ENCODE peak calls at places on chromosomes 2 and 18, in eight cellular contexts. W is neuronal stem cell, H is OCI-LY7, Y is MM.1S, L is IMR-90, I is PC-3, V is K562, Q is hepatocyte. U is an unnamed sample.

GRCh38 chr18:57430166-57430958 is 4.8 kb upstream of the ONECUT2 start:
- DNase-seq in W (peak; percentile 37), H (no peak), Y (no peak), L (no peak), I (no peak), V (no peak), Q (no peak), U (no peak)

GRCh38 chr2:18046558-18046957 is 168.1 kb downstream of the KCNS3 start:
- DNase-seq in W (no peak), H (no peak), Y (no peak), L (peak; percentile 38), I (peak; percentile 70), V (no peak), Q (no peak), U (peak; percentile 87)

GRCh38 chr2:75221872-75222271 is 22.6 kb upstream of the TACR1 start:
- DNase-seq in W (no peak), H (no peak), Y (no peak), L (peak; percentile 89), I (peak; percentile 62), V (no peak), Q (no peak), U (peak; percentile 76)

GRCh38 chr18:29271496-29271895 is 1094.6 kb upstream of the CDH2 start:
- DNase-seq in W (no peak), H (no peak), Y (no peak), L (peak; percentile 43), I (peak; percentile 29), V (no peak), Q (no peak), U (peak; percentile 46)

GRCh38 chr2:117785740-117786139 is 28.8 kb upstream of the DDX18 start:
- DNase-seq in W (peak; percentile 45), H (peak; percentile 73), Y (peak; percentile 70), L (peak; percentile 37), I (peak; percentile 68), V (peak; percentile 43), Q (peak; percentile 81), U (peak; percentile 16)

GRCh38 chr2:134537121-134537520 is 181.7 kb downstream of the TMEM163 start:
- DNase-seq in W (no peak), H (no peak), Y (no peak), L (no peak), I (no peak), V (no peak), Q (no peak), U (no peak)

GRCh38 chr2:118061135-118061955 is 26.9 kb upstream of the INSIG2 start:
- DNase-seq in W (peak; percentile 38), H (peak; percentile 78), Y (peak; percentile 21), L (peak; percentile 12), I (peak; percentile 78), V (no peak), Q (no peak), U (peak; percentile 50)

GRCh38 chr18:55353806-55354205 is 234.2 kb downstream of the TCF4 start:
- DNase-seq in W (no peak), H (no peak), Y (peak; percentile 27), L (no peak), I (no peak), V (no peak), Q (no peak), U (peak; percentile 48)

GRCh38 chr18:44198296-44199284 is 482.1 kb upstream of the SETBP1 start:
- DNase-seq in W (no peak), H (no peak), Y (no peak), L (no peak), I (no peak), V (no peak), Q (peak; percentile 16), U (no peak)

GRCh38 chr2:112159454-112159921 is 21.3 kb downstream of the FBLN7 start:
- DNase-seq in W (no peak), H (peak; percentile 94), Y (no peak), L (no peak), I (no peak), V (no peak), Q (no peak), U (no peak)

GRCh38 chr2:44957656-44958327 is 16.3 kb downstream of the SIX3 start:
- DNase-seq in W (no peak), H (no peak), Y (no peak), L (no peak), I (no peak), V (no peak), Q (no peak), U (no peak)

GRCh38 chr2:75309596-75310290 is 110.4 kb upstream of the TACR1 start:
- DNase-seq in W (no peak), H (no peak), Y (no peak), L (peak; percentile 42), I (peak; percentile 64), V (no peak), Q (no peak), U (peak; percentile 28)

GRCh38 chr2:217555075-217555876 is 447.5 kb downstream of the TNS1 start:
- DNase-seq in W (no peak), H (no peak), Y (no peak), L (no peak), I (no peak), V (no peak), Q (no peak), U (no peak)

GRCh38 chr2:179268277-179268935 is 3.8 kb upstream of the SESTD1 start:
- DNase-seq in W (no peak), H (no peak), Y (no peak), L (peak; percentile 49), I (peak; percentile 96), V (no peak), Q (no peak), U (peak; percentile 6)

GRCh38 chr2:29073913-29074312 is 410 bp downstream of the PCARE start:
- DNase-seq in W (no peak), H (no peak), Y (no peak), L (no peak), I (no peak), V (no peak), Q (no peak), U (no peak)

GRCh38 chr2:127155901-127156300 is 48.9 kb upstream of the BIN1 start:
- DNase-seq in W (no peak), H (no peak), Y (no peak), L (peak; percentile 26), I (no peak), V (no peak), Q (no peak), U (peak; percentile 35)

GRCh38 chr2:195700480-195700879 is 43.5 kb downstream of the SLC39A10 start:
- DNase-seq in W (no peak), H (no peak), Y (no peak), L (no peak), I (no peak), V (no peak), Q (no peak), U (no peak)

GRCh38 chr18:34159691-34160185 is 65.0 kb downstream of the NOL4 start:
- DNase-seq in W (no peak), H (no peak), Y (no peak), L (no peak), I (no peak), V (no peak), Q (no peak), U (no peak)
- H3K4me3 ChIP-seq in W (peak overlapping the region; percentile 48), H (no peak overlapping the region), Y (no peak overlapping the region), L (no peak overlapping the region), I (no peak overlapping the region), V (no peak overlapping the region), Q (no peak overlapping the region), U (peak overlapping the region; percentile 64)

GRCh38 chr2:95267458-95268207 is 6.6 kb upstream of the PROM2 start:
- DNase-seq in W (peak; percentile 12), H (no peak), Y (no peak), L (peak; percentile 12), I (peak; percentile 24), V (no peak), Q (no peak), U (peak; percentile 16)
- H2AFZ ChIP-seq in W (no peak overlapping the region), H (no peak overlapping the region), Y (no peak overlapping the region), L (no peak overlapping the region), I (no peak overlapping the region), V (no peak overlapping the region), Q (no peak overlapping the region), U (no peak overlapping the region)

GRCh38 chr2:151682459-151683003 is 51.7 kb downstream of the NEB start:
- DNase-seq in W (no peak), H (no peak), Y (no peak), L (no peak), I (no peak), V (no peak), Q (no peak), U (no peak)

DNA sequence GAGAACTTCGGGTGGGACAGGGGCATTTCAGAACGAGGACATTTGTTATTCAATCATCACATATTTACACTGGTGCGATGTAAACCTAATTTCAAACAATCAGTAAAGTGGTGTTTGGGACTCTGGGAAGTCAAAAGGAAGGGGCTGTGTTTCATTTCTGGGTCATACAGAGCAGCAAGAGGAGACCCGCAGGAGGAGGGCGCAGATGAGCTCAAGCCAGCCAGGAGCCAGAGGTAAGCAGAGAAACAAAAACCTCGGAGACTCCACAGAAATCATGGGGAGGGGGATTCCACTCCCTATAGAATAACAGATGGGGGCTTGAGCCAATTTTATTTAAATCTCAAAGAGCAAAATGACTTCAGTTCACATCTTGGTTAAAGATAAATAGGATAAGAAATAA is 55.4 kb downstream of the NEB start:
- DNase-seq in W (no peak), H (no peak), Y (no peak), L (no peak), I (no peak), V (no peak), Q (no peak), U (no peak)
- H3K4me3 ChIP-seq in W (no peak overlapping the region), H (no peak overlapping the region), Y (no peak overlapping the region), L (no peak overlapping the region), I (no peak overlapping the region), V (no peak overlapping the region), Q (no peak overlapping the region), U (no peak overlapping the region)

DNA sequence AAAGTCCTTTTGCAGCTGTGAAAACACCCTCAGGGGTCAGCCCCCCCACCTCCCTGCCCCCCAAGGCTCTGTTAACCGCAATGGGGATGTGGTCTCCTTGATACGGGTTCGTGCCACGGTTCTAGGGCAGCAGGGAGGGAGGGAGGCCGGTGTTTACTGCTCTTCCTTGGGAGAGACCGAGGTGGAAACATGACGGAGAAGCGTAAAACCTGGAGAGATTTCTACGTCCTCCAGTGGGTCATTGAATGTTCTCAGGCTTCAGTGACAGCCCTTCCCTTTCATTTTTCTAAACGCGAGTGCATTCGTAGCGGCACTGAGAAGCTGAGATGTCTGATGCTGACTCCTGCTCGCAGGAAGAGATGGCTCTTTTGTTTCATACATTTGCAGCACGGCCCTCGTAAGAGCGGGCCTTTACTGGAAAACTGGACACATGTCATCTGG is 40.5 kb upstream of the HDAC4 start:
- DNase-seq in W (no peak), H (no peak), Y (no peak), L (no peak), I (no peak), V (no peak), Q (no peak), U (no peak)
- H2AFZ ChIP-seq in W (peak overlapping the region; percentile 62), H (no peak overlapping the region), Y (no peak overlapping the region), L (peak overlapping the region; percentile 61), I (no peak overlapping the region), V (no peak overlapping the region), Q (no peak overlapping the region), U (peak overlapping the region; percentile 78)

DNA sequence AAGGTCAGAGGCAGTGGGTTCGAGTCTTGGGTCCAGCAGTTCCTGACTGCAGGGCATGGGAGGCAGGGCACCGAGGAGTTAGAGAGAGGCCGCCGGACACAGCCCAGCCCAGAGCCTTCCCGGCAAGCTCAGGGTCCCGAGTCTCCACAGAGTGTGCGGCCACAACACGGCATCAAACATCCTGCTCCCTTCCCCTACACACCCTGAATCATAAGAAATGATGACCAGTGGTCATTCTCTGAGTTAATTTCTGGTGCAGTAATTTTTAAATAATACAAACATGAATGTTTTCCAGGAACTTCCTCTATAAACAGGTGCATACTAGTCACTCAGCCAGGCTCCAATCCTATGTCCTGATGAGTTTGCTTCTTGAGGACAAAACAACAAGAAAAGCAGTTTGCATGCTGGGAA is 118.0 kb downstream of the PXDN start:
- DNase-seq in W (no peak), H (no peak), Y (no peak), L (no peak), I (peak; percentile 55), V (no peak), Q (no peak), U (no peak)
- H3K4me3 ChIP-seq in W (no peak overlapping the region), H (no peak overlapping the region), Y (no peak overlapping the region), L (no peak overlapping the region), I (peak overlapping the region; percentile 60), V (no peak overlapping the region), Q (no peak overlapping the region), U (no peak overlapping the region)

U was measured in astrocyte.